ENCODE peak calls at places on chromosomes 16 and 17, in eight cellular contexts. One of them, this sample, is unnamed.

GRCh38 chr16:73996624-73997339 is 299.8 kb upstream of the PSMD7 start:
- DNase-seq in GM23248: no peak
- DNase-seq in lung: no peak
- DNase-seq in CD4-positive, CD25-positive, alpha-beta regulatory T cell: no peak
- DNase-seq in naive thymus-derived CD4-positive, alpha-beta T cell: no peak
- DNase-seq in AG04450: no peak
- DNase-seq in thoracic aorta: no peak
- DNase-seq in heart right ventricle: no peak
- DNase-seq in this sample: no peak

GRCh38 chr17:34797724-34798123 is 163.5 kb downstream of the CCT6B start:
- DNase-seq in heart right ventricle: no peak
- DNase-seq in lung: no peak
- DNase-seq in thoracic aorta: no peak
- DNase-seq in CD4-positive, CD25-positive, alpha-beta regulatory T cell: no peak
- DNase-seq in GM23248: peak; percentile 47
- DNase-seq in naive thymus-derived CD4-positive, alpha-beta T cell: peak; percentile 9
- DNase-seq in AG04450: no peak
- DNase-seq in this sample: no peak

GRCh38 chr17:44966348-44967025 is 1.6 kb downstream of the C1QL1 start:
- DNase-seq in CD4-positive, CD25-positive, alpha-beta regulatory T cell: no peak
- DNase-seq in lung: no peak
- DNase-seq in GM23248: no peak
- DNase-seq in naive thymus-derived CD4-positive, alpha-beta T cell: no peak
- DNase-seq in AG04450: no peak
- DNase-seq in heart right ventricle: no peak
- DNase-seq in thoracic aorta: no peak
- DNase-seq in this sample: no peak

GRCh38 chr17:39668141-39668924 is at the start of gene PNMT:
- DNase-seq in CD4-positive, CD25-positive, alpha-beta regulatory T cell: peak; percentile 78
- DNase-seq in thoracic aorta: no peak
- DNase-seq in naive thymus-derived CD4-positive, alpha-beta T cell: peak; percentile 73
- DNase-seq in lung: peak; percentile 62
- DNase-seq in AG04450: no peak
- DNase-seq in heart right ventricle: peak; percentile 68
- DNase-seq in GM23248: peak; percentile 79
- DNase-seq in this sample: peak; percentile 47

GRCh38 chr17:46865100-46865499 is 13.7 kb downstream of the WNT9B start:
- DNase-seq in GM23248: peak; percentile 26
- DNase-seq in AG04450: peak; percentile 6
- DNase-seq in naive thymus-derived CD4-positive, alpha-beta T cell: no peak
- DNase-seq in thoracic aorta: no peak
- DNase-seq in CD4-positive, CD25-positive, alpha-beta regulatory T cell: no peak
- DNase-seq in lung: no peak
- DNase-seq in heart right ventricle: no peak
- DNase-seq in this sample: no peak

GRCh38 chr16:85656351-85657266 is 32.1 kb downstream of the GINS2 start:
- DNase-seq in AG04450: no peak
- DNase-seq in naive thymus-derived CD4-positive, alpha-beta T cell: no peak
- DNase-seq in CD4-positive, CD25-positive, alpha-beta regulatory T cell: no peak
- DNase-seq in heart right ventricle: no peak
- DNase-seq in GM23248: no peak
- DNase-seq in thoracic aorta: no peak
- DNase-seq in lung: no peak
- DNase-seq in this sample: no peak

GRCh38 chr16:13426279-13426678 is 493.7 kb upstream of the ERCC4 start:
- DNase-seq in naive thymus-derived CD4-positive, alpha-beta T cell: no peak
- DNase-seq in heart right ventricle: no peak
- DNase-seq in CD4-positive, CD25-positive, alpha-beta regulatory T cell: no peak
- DNase-seq in AG04450: no peak
- DNase-seq in GM23248: no peak
- DNase-seq in thoracic aorta: no peak
- DNase-seq in lung: no peak
- DNase-seq in this sample: no peak

GRCh38 chr17:57913576-57914273 is 41.5 kb downstream of the CUEDC1 start:
- DNase-seq in AG04450: no peak
- DNase-seq in CD4-positive, CD25-positive, alpha-beta regulatory T cell: no peak
- DNase-seq in lung: no peak
- DNase-seq in heart right ventricle: no peak
- DNase-seq in GM23248: peak; percentile 55
- DNase-seq in thoracic aorta: no peak
- DNase-seq in naive thymus-derived CD4-positive, alpha-beta T cell: no peak
- DNase-seq in this sample: no peak

GRCh38 chr17:45782889-45783592 is 1.1 kb upstream of the CRHR1 start:
- DNase-seq in lung: no peak
- DNase-seq in heart right ventricle: no peak
- DNase-seq in naive thymus-derived CD4-positive, alpha-beta T cell: no peak
- DNase-seq in CD4-positive, CD25-positive, alpha-beta regulatory T cell: peak; percentile 13
- DNase-seq in thoracic aorta: no peak
- DNase-seq in AG04450: no peak
- DNase-seq in GM23248: peak; percentile 31
- DNase-seq in this sample: no peak

GRCh38 chr16:70730016-70730415 is 44.2 kb upstream of the MTSS2 start:
- DNase-seq in lung: no peak
- DNase-seq in naive thymus-derived CD4-positive, alpha-beta T cell: no peak
- DNase-seq in thoracic aorta: no peak
- DNase-seq in heart right ventricle: no peak
- DNase-seq in AG04450: no peak
- DNase-seq in GM23248: no peak
- DNase-seq in CD4-positive, CD25-positive, alpha-beta regulatory T cell: no peak
- DNase-seq in this sample: no peak

GRCh38 chr17:35774499-35774898 is 13.8 kb downstream of the C17orf50 start:
- DNase-seq in heart right ventricle: peak; percentile 29
- DNase-seq in lung: peak; percentile 65
- DNase-seq in naive thymus-derived CD4-positive, alpha-beta T cell: no peak
- DNase-seq in AG04450: no peak
- DNase-seq in GM23248: peak; percentile 41
- DNase-seq in CD4-positive, CD25-positive, alpha-beta regulatory T cell: no peak
- DNase-seq in thoracic aorta: peak; percentile 50
- DNase-seq in this sample: no peak

GRCh38 chr16:21101631-21102420 is 48.8 kb downstream of the DNAH3 start:
- DNase-seq in naive thymus-derived CD4-positive, alpha-beta T cell: no peak
- DNase-seq in AG04450: no peak
- DNase-seq in lung: no peak
- DNase-seq in GM23248: peak; percentile 51
- DNase-seq in heart right ventricle: no peak
- DNase-seq in thoracic aorta: no peak
- DNase-seq in CD4-positive, CD25-positive, alpha-beta regulatory T cell: peak; percentile 21
- DNase-seq in this sample: no peak

GRCh38 chr17:7173687-7174602 is 5.2 kb downstream of the ASGR1 start:
- DNase-seq in naive thymus-derived CD4-positive, alpha-beta T cell: peak; percentile 30
- DNase-seq in CD4-positive, CD25-positive, alpha-beta regulatory T cell: peak; percentile 57
- DNase-seq in AG04450: no peak
- DNase-seq in GM23248: peak; percentile 51
- DNase-seq in lung: peak; percentile 58
- DNase-seq in thoracic aorta: no peak
- DNase-seq in heart right ventricle: peak; percentile 58
- DNase-seq in this sample: peak; percentile 33

GRCh38 chr17:72494576-72494975 is 373.8 kb downstream of the SOX9 start:
- DNase-seq in GM23248: no peak
- DNase-seq in thoracic aorta: no peak
- DNase-seq in lung: no peak
- DNase-seq in heart right ventricle: no peak
- DNase-seq in naive thymus-derived CD4-positive, alpha-beta T cell: no peak
- DNase-seq in AG04450: no peak
- DNase-seq in CD4-positive, CD25-positive, alpha-beta regulatory T cell: no peak
- DNase-seq in this sample: no peak

GRCh38 chr17:74671031-74671771 is 41.5 kb downstream of the CD300LF start:
- DNase-seq in CD4-positive, CD25-positive, alpha-beta regulatory T cell: peak; percentile 67
- DNase-seq in GM23248: peak; percentile 81
- DNase-seq in thoracic aorta: no peak
- DNase-seq in lung: peak; percentile 75
- DNase-seq in heart right ventricle: peak; percentile 82
- DNase-seq in AG04450: no peak
- DNase-seq in naive thymus-derived CD4-positive, alpha-beta T cell: peak; percentile 72
- DNase-seq in this sample: peak; percentile 55

GRCh38 chr16:49410226-49410625 is 36.6 kb downstream of the C16orf78 start:
- DNase-seq in AG04450: no peak
- DNase-seq in naive thymus-derived CD4-positive, alpha-beta T cell: no peak
- DNase-seq in thoracic aorta: no peak
- DNase-seq in lung: no peak
- DNase-seq in GM23248: no peak
- DNase-seq in heart right ventricle: no peak
- DNase-seq in CD4-positive, CD25-positive, alpha-beta regulatory T cell: no peak
- DNase-seq in this sample: no peak

GRCh38 chr17:82334622-82335394 is 1.2 kb upstream of the SECTM1 start:
- DNase-seq in CD4-positive, CD25-positive, alpha-beta regulatory T cell: no peak
- DNase-seq in naive thymus-derived CD4-positive, alpha-beta T cell: peak; percentile 29
- DNase-seq in heart right ventricle: no peak
- DNase-seq in thoracic aorta: no peak
- DNase-seq in lung: no peak
- DNase-seq in AG04450: no peak
- DNase-seq in GM23248: peak; percentile 43
- DNase-seq in this sample: no peak

GRCh38 chr17:82252511-82253178 is 20.9 kb downstream of the CSNK1D start:
- DNase-seq in CD4-positive, CD25-positive, alpha-beta regulatory T cell: no peak
- DNase-seq in lung: no peak
- DNase-seq in heart right ventricle: no peak
- DNase-seq in naive thymus-derived CD4-positive, alpha-beta T cell: no peak
- DNase-seq in AG04450: no peak
- DNase-seq in thoracic aorta: no peak
- DNase-seq in GM23248: no peak
- DNase-seq in this sample: no peak

GRCh38 chr17:7562208-7562605 is 488 bp downstream of the SENP3 start:
- DNase-seq in naive thymus-derived CD4-positive, alpha-beta T cell: no peak
- DNase-seq in thoracic aorta: no peak
- DNase-seq in GM23248: peak; percentile 56
- DNase-seq in AG04450: no peak
- DNase-seq in lung: no peak
- DNase-seq in CD4-positive, CD25-positive, alpha-beta regulatory T cell: no peak
- DNase-seq in heart right ventricle: no peak
- DNase-seq in this sample: no peak

GRCh38 chr16:54142787-54143186 is 143.8 kb downstream of the IRX3 start:
- DNase-seq in thoracic aorta: no peak
- DNase-seq in lung: no peak
- DNase-seq in heart right ventricle: no peak
- DNase-seq in AG04450: no peak
- DNase-seq in naive thymus-derived CD4-positive, alpha-beta T cell: no peak
- DNase-seq in GM23248: no peak
- DNase-seq in CD4-positive, CD25-positive, alpha-beta regulatory T cell: no peak
- DNase-seq in this sample: no peak
- H3K9me3 ChIP-seq in thoracic aorta: no peaks in the 10 kb centered on the region
- H3K9me3 ChIP-seq in lung: peaks cover 2% of the 10 kb centered on the region
- H3K9me3 ChIP-seq in heart right ventricle: no peaks in the 10 kb centered on the region
- H3K9me3 ChIP-seq in AG04450: no peaks in the 10 kb centered on the region
- H3K9me3 ChIP-seq in naive thymus-derived CD4-positive, alpha-beta T cell: no peaks in the 10 kb centered on the region
- H3K9me3 ChIP-seq in GM23248: no peaks in the 10 kb centered on the region
- H3K9me3 ChIP-seq in CD4-positive, CD25-positive, alpha-beta regulatory T cell: no peaks in the 10 kb centered on the region
- H3K9me3 ChIP-seq in this sample: no peaks in the 10 kb centered on the region

GRCh38 chr16:35574454-35575431 is 2115.3 kb downstream of the TP53TG3F start:
- DNase-seq in AG04450: no peak
- DNase-seq in heart right ventricle: no peak
- DNase-seq in thoracic aorta: no peak
- DNase-seq in GM23248: no peak
- DNase-seq in CD4-positive, CD25-positive, alpha-beta regulatory T cell: no peak
- DNase-seq in lung: no peak
- DNase-seq in naive thymus-derived CD4-positive, alpha-beta T cell: no peak
- DNase-seq in this sample: no peak
- H3K9me3 ChIP-seq in AG04450: peaks cover 54% of the 10 kb centered on the region
- H3K9me3 ChIP-seq in heart right ventricle: peaks cover 2% of the 10 kb centered on the region
- H3K9me3 ChIP-seq in thoracic aorta: no peaks in the 10 kb centered on the region
- H3K9me3 ChIP-seq in GM23248: no peaks in the 10 kb centered on the region
- H3K9me3 ChIP-seq in CD4-positive, CD25-positive, alpha-beta regulatory T cell: peaks cover 41% of the 10 kb centered on the region
- H3K9me3 ChIP-seq in lung: peaks cover 21% of the 10 kb centered on the region
- H3K9me3 ChIP-seq in naive thymus-derived CD4-positive, alpha-beta T cell: no peaks in the 10 kb centered on the region
- H3K9me3 ChIP-seq in this sample: no peaks in the 10 kb centered on the region

GRCh38 chr16:68564367-68564985 is 25.4 kb downstream of the ZFP90 start:
- DNase-seq in heart right ventricle: no peak
- DNase-seq in CD4-positive, CD25-positive, alpha-beta regulatory T cell: peak; percentile 12
- DNase-seq in naive thymus-derived CD4-positive, alpha-beta T cell: no peak
- DNase-seq in GM23248: peak; percentile 28
- DNase-seq in lung: no peak
- DNase-seq in thoracic aorta: no peak
- DNase-seq in AG04450: no peak
- DNase-seq in this sample: no peak

DNA sequence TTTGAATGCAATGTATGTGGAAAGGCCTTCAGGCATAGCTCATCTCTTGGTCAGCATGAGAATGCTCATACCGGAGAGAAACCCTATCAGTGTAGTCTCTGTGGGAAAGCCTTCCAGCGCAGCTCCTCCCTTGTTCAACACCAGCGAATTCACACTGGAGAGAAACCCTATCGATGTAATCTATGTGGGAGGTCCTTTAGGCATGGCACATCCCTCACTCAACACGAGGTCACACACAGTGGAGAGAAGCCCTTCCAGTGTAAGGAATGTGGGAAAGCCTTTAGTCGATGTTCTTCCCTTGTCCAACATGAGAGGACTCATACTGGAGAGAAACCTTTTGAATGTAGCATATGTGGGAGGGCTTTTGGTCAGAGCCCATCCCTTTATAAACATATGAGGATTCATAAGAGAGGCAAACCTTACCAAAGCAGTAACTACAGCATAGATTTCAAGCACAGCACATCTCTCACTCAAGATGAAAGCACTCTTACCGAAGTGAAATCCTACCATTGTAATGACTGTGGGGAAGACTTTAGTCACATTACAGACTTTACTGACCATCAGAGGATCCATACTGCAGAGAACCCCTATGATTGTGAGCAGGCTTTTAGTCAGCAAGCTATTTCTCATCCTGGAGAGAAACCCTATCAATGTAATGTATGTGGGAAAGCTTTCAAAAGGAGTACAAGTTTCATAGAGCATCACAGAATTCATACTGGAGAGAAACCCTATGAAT is 24.7 kb downstream of the ZFP90 start:
- DNase-seq in heart right ventricle: no peak
- DNase-seq in GM23248: peak; percentile 7
- DNase-seq in CD4-positive, CD25-positive, alpha-beta regulatory T cell: peak; percentile 16
- DNase-seq in thoracic aorta: no peak
- DNase-seq in lung: no peak
- DNase-seq in naive thymus-derived CD4-positive, alpha-beta T cell: no peak
- DNase-seq in AG04450: no peak
- DNase-seq in this sample: no peak
- H3K9me3 ChIP-seq in heart right ventricle: peaks cover 100% of the 10 kb centered on the region
- H3K9me3 ChIP-seq in GM23248: peaks cover 46% of the 10 kb centered on the region
- H3K9me3 ChIP-seq in CD4-positive, CD25-positive, alpha-beta regulatory T cell: peaks cover 98% of the 10 kb centered on the region
- H3K9me3 ChIP-seq in thoracic aorta: peaks cover 98% of the 10 kb centered on the region
- H3K9me3 ChIP-seq in lung: peaks cover 39% of the 10 kb centered on the region
- H3K9me3 ChIP-seq in naive thymus-derived CD4-positive, alpha-beta T cell: peaks cover 43% of the 10 kb centered on the region
- H3K9me3 ChIP-seq in AG04450: peaks cover 53% of the 10 kb centered on the region
- H3K9me3 ChIP-seq in this sample: peaks cover 47% of the 10 kb centered on the region

DNA sequence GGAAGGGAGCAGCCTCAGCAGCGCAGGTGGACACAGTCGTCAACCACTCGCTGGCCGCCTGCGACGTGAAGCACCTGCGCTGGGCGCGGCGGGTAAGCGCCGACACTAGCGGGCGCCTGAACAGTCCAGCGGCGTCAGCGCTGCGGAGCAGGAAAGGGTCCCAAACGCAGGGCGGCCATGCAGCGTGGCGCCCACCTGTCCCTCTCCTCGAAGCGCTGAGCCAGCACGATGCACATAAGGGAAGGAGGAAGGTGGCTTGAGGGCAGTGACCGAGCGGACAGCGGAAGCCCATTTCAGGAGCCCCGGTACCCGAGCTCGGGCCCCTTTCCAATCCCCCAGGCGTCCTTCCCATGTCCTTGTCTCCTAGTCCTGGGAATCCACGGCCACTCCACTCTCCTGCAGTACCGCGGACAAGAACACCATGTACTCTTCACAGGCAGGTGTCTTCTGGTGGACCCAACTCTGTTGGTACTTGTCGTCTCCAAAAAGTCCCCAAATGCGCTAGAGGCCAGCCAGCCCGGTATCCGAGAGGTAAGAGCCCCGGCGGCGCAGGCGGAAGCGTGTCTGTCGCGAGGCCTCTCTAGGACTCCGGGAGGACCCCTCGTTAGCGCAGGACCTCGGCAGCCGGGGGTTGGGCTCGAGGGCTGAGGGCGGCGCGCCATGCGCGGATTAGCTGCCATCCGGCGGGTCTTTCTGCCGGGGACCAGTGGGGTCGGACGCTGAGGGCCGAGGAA is 14.4 kb downstream of the ZNF232 start:
- DNase-seq in naive thymus-derived CD4-positive, alpha-beta T cell: peak; percentile 49
- DNase-seq in thoracic aorta: no peak
- DNase-seq in lung: no peak
- DNase-seq in heart right ventricle: peak; percentile 82
- DNase-seq in CD4-positive, CD25-positive, alpha-beta regulatory T cell: peak; percentile 20
- DNase-seq in GM23248: no peak
- DNase-seq in AG04450: no peak
- DNase-seq in this sample: no peak
- H3K9me3 ChIP-seq in naive thymus-derived CD4-positive, alpha-beta T cell: peaks cover 12% of the 10 kb centered on the region
- H3K9me3 ChIP-seq in thoracic aorta: peaks cover 53% of the 10 kb centered on the region
- H3K9me3 ChIP-seq in lung: peaks cover 24% of the 10 kb centered on the region
- H3K9me3 ChIP-seq in heart right ventricle: peaks cover 43% of the 10 kb centered on the region
- H3K9me3 ChIP-seq in CD4-positive, CD25-positive, alpha-beta regulatory T cell: peaks cover 54% of the 10 kb centered on the region
- H3K9me3 ChIP-seq in GM23248: peaks cover 7% of the 10 kb centered on the region
- H3K9me3 ChIP-seq in AG04450: peaks cover 76% of the 10 kb centered on the region
- H3K9me3 ChIP-seq in this sample: peaks cover 27% of the 10 kb centered on the region